ENCODE peak calls at places on chromosomes 3 and 15, in seven cellular contexts. O is adipocyte, P is GM23248, T is lung, Q is posterior cingulate gyrus, G is SW 1271, Z is head of caudate nucleus. A is an unnamed sample.

GRCh38 chr3:64496786-64497560 is 190.8 kb downstream of the ADAMTS9 start:
- DNase-seq in Z (no peak), O (no peak), G (no peak), P (no peak), T (no peak), Q (no peak), A (no peak)

GRCh38 chr3:188584958-188585689 is 431.2 kb downstream of the LPP start:
- DNase-seq in P (peak; percentile 35), O (peak; percentile 47), Z (no peak), G (no peak), T (no peak), Q (no peak), A (no peak)

GRCh38 chr3:108603689-108604088 is 14.2 kb downstream of the DZIP3 start:
- DNase-seq in Q (no peak), G (no peak), T (no peak), O (peak; percentile 22), P (peak; percentile 24), Z (no peak), A (no peak)

GRCh38 chr3:5349343-5349742 is 161.8 kb downstream of the EDEM1 start:
- DNase-seq in P (peak; percentile 1), Z (no peak), Q (no peak), G (no peak), O (no peak), T (no peak), A (no peak)

GRCh38 chr15:29045717-29046116 is 159.9 kb downstream of the APBA2 start:
- DNase-seq in P (peak; percentile 39), Q (no peak), T (no peak), O (peak; percentile 57), Z (no peak), G (no peak), A (no peak)

GRCh38 chr3:119637679-119638525 is 22.5 kb downstream of the POPDC2 start:
- DNase-seq in P (peak; percentile 91), Q (no peak), O (peak; percentile 66), Z (no peak), T (no peak), G (no peak), A (no peak)

GRCh38 chr15:62545392-62546227 is 380.5 kb upstream of the C2CD4B start:
- DNase-seq in G (no peak), Q (no peak), Z (peak; percentile 50), P (peak; percentile 58), T (peak; percentile 34), O (peak; percentile 69), A (peak; percentile 75)

GRCh38 chr3:52210037-52210436 is 12.1 kb downstream of the ALAS1 start:
- DNase-seq in T (no peak), O (no peak), Z (no peak), P (no peak), Q (peak; percentile 25), G (no peak), A (no peak)

GRCh38 chr15:75729304-75730069 is 16.8 kb upstream of the CSPG4 start:
- DNase-seq in T (no peak), P (no peak), Q (peak; percentile 39), Z (no peak), G (no peak), O (no peak), A (no peak)

GRCh38 chr3:187831125-187832051 is 86.1 kb upstream of the BCL6 start:
- DNase-seq in Q (no peak), O (no peak), T (no peak), P (no peak), G (no peak), Z (no peak), A (no peak)

GRCh38 chr3:179613807-179614206 is 9.2 kb downstream of the NDUFB5 start:
- DNase-seq in O (peak; percentile 62), Z (no peak), Q (no peak), T (no peak), P (peak; percentile 53), G (peak; percentile 9), A (no peak)

GRCh38 chr3:119660474-119661150 is at the start of gene POPDC2:
- DNase-seq in O (no peak), T (no peak), Z (no peak), G (no peak), Q (no peak), P (no peak), A (no peak)

GRCh38 chr3:15521573-15521965 is at the start of gene COLQ:
- DNase-seq in Q (peak; percentile 35), O (no peak), Z (no peak), G (no peak), P (no peak), T (no peak), A (no peak)

GRCh38 chr15:90412356-90413194 is 24.5 kb downstream of the IQGAP1 start:
- DNase-seq in O (peak; percentile 74), P (peak; percentile 81), G (peak; percentile 80), T (peak; percentile 86), Q (no peak), Z (no peak), A (peak; percentile 59)

GRCh38 chr15:93121994-93122910 is 33.2 kb upstream of the RGMA start:
- DNase-seq in T (no peak), P (peak; percentile 5), Q (no peak), Z (no peak), G (no peak), O (no peak), A (no peak)

GRCh38 chr3:149581248-149581647 is 76.6 kb downstream of the WWTR1 start:
- DNase-seq in G (peak; percentile 57), P (peak; percentile 55), O (no peak), Q (no peak), Z (no peak), T (no peak), A (no peak)

GRCh38 chr3:133283958-133284807 is 115.7 kb upstream of the BFSP2 start:
- DNase-seq in Q (no peak), T (no peak), G (no peak), O (no peak), Z (no peak), P (peak; percentile 30), A (no peak)

GRCh38 chr15:75723171-75723846 is 10.7 kb upstream of the CSPG4 start:
- DNase-seq in Q (peak; percentile 45), O (no peak), T (no peak), G (no peak), Z (no peak), P (peak; percentile 36), A (no peak)

GRCh38 chr3:46239301-46239938 is 2.8 kb upstream of the CCR3 start:
- DNase-seq in P (no peak), O (no peak), T (no peak), Q (no peak), G (no peak), Z (no peak), A (no peak)

GRCh38 chr15:48800811-48801460 is 9.9 kb downstream of the CEP152 start:
- DNase-seq in Z (no peak), G (peak; percentile 29), T (no peak), Q (no peak), O (peak; percentile 84), P (peak; percentile 59), A (no peak)

GRCh38 chr3:69009559-69010410 is 3.7 kb downstream of the EOGT start:
- DNase-seq in G (no peak), T (no peak), P (peak; percentile 98), Q (no peak), Z (no peak), O (peak; percentile 88), A (no peak)

GRCh38 chr3:16151109-16151508 is 23.4 kb upstream of the GALNT15 start:
- DNase-seq in O (peak; percentile 67), G (no peak), P (peak; percentile 90), T (peak; percentile 58), Q (peak; percentile 89), Z (no peak), A (no peak)

GRCh38 chr15:57353317-57353804 is 22.9 kb upstream of the CGNL1 start:
- DNase-seq in O (no peak), G (no peak), Z (no peak), T (no peak), Q (no peak), P (no peak), A (no peak)

GRCh38 chr15:76177491-76178040 is 117.8 kb downstream of the TMEM266 start:
- DNase-seq in O (peak; percentile 52), T (no peak), Z (no peak), P (peak; percentile 96), G (no peak), Q (no peak), A (no peak)